ENCODE peak calls at places on chromosomes 2 and 18, in seven cellular contexts. One of them, this sample, is unnamed.

GRCh38 chr2:36445191-36445590 is 89.6 kb downstream of the CRIM1 start:
- DNase-seq in tibial artery: no peak
- DNase-seq in mucosa of gallbladder: no peak
- DNase-seq in IMR-90: no peak
- DNase-seq in H54: no peak
- DNase-seq in activated T-helper 1 cell treated with anti-CD3 and anti-CD28 coated beads, Interleukin-2, amount 50 U/mL, for 16 hours: no peak
- DNase-seq in NCI-H510A: no peak
- DNase-seq in this sample: no peak

GRCh38 chr2:206289391-206289790 is 14.9 kb downstream of the ZDBF2 start:
- DNase-seq in tibial artery: no peak
- DNase-seq in mucosa of gallbladder: no peak
- DNase-seq in IMR-90: no peak
- DNase-seq in H54: no peak
- DNase-seq in activated T-helper 1 cell treated with anti-CD3 and anti-CD28 coated beads, Interleukin-2, amount 50 U/mL, for 16 hours: no peak
- DNase-seq in NCI-H510A: no peak
- DNase-seq in this sample: no peak

GRCh38 chr2:40243581-40243980 is 208.3 kb downstream of the SLC8A1 start:
- DNase-seq in tibial artery: no peak
- DNase-seq in mucosa of gallbladder: no peak
- DNase-seq in IMR-90: peak; percentile 91
- DNase-seq in H54: no peak
- DNase-seq in activated T-helper 1 cell treated with anti-CD3 and anti-CD28 coated beads, Interleukin-2, amount 50 U/mL, for 16 hours: no peak
- DNase-seq in NCI-H510A: no peak
- DNase-seq in this sample: no peak

GRCh38 chr18:27005589-27005988 is 140.1 kb upstream of the AQP4 start:
- DNase-seq in tibial artery: no peak
- DNase-seq in mucosa of gallbladder: no peak
- DNase-seq in IMR-90: no peak
- DNase-seq in H54: no peak
- DNase-seq in activated T-helper 1 cell treated with anti-CD3 and anti-CD28 coated beads, Interleukin-2, amount 50 U/mL, for 16 hours: no peak
- DNase-seq in NCI-H510A: no peak
- DNase-seq in this sample: no peak

GRCh38 chr2:112923967-112924338 is 13.0 kb downstream of the IL37 start:
- DNase-seq in tibial artery: no peak
- DNase-seq in mucosa of gallbladder: no peak
- DNase-seq in IMR-90: no peak
- DNase-seq in H54: no peak
- DNase-seq in activated T-helper 1 cell treated with anti-CD3 and anti-CD28 coated beads, Interleukin-2, amount 50 U/mL, for 16 hours: no peak
- DNase-seq in NCI-H510A: no peak
- DNase-seq in this sample: no peak

GRCh38 chr2:4973973-4974372 is 718.2 kb upstream of the SOX11 start:
- DNase-seq in tibial artery: no peak
- DNase-seq in mucosa of gallbladder: no peak
- DNase-seq in IMR-90: no peak
- DNase-seq in H54: no peak
- DNase-seq in activated T-helper 1 cell treated with anti-CD3 and anti-CD28 coated beads, Interleukin-2, amount 50 U/mL, for 16 hours: no peak
- DNase-seq in NCI-H510A: no peak
- DNase-seq in this sample: no peak

GRCh38 chr2:47784349-47784851 is 1.5 kb downstream of the MSH6 start:
- DNase-seq in tibial artery: no peak
- DNase-seq in mucosa of gallbladder: no peak
- DNase-seq in IMR-90: peak; percentile 34
- DNase-seq in H54: no peak
- DNase-seq in activated T-helper 1 cell treated with anti-CD3 and anti-CD28 coated beads, Interleukin-2, amount 50 U/mL, for 16 hours: no peak
- DNase-seq in NCI-H510A: no peak
- DNase-seq in this sample: no peak

GRCh38 chr18:5984245-5984644 is 88.9 kb upstream of the TMEM200C start:
- DNase-seq in tibial artery: no peak
- DNase-seq in mucosa of gallbladder: no peak
- DNase-seq in IMR-90: no peak
- DNase-seq in H54: no peak
- DNase-seq in activated T-helper 1 cell treated with anti-CD3 and anti-CD28 coated beads, Interleukin-2, amount 50 U/mL, for 16 hours: no peak
- DNase-seq in NCI-H510A: no peak
- DNase-seq in this sample: no peak

GRCh38 chr2:198304859-198305258 is 500.5 kb downstream of the PLCL1 start:
- DNase-seq in tibial artery: no peak
- DNase-seq in mucosa of gallbladder: no peak
- DNase-seq in IMR-90: no peak
- DNase-seq in H54: no peak
- DNase-seq in activated T-helper 1 cell treated with anti-CD3 and anti-CD28 coated beads, Interleukin-2, amount 50 U/mL, for 16 hours: no peak
- DNase-seq in NCI-H510A: no peak
- DNase-seq in this sample: no peak

GRCh38 chr18:44740000-44740399 is 59.3 kb downstream of the SETBP1 start:
- DNase-seq in tibial artery: no peak
- DNase-seq in mucosa of gallbladder: peak; percentile 53
- DNase-seq in IMR-90: no peak
- DNase-seq in H54: no peak
- DNase-seq in activated T-helper 1 cell treated with anti-CD3 and anti-CD28 coated beads, Interleukin-2, amount 50 U/mL, for 16 hours: no peak
- DNase-seq in NCI-H510A: no peak
- DNase-seq in this sample: no peak

GRCh38 chr2:75772908-75773630 is 62.4 kb upstream of the GCFC2 start:
- DNase-seq in tibial artery: no peak
- DNase-seq in mucosa of gallbladder: no peak
- DNase-seq in IMR-90: no peak
- DNase-seq in H54: no peak
- DNase-seq in activated T-helper 1 cell treated with anti-CD3 and anti-CD28 coated beads, Interleukin-2, amount 50 U/mL, for 16 hours: no peak
- DNase-seq in NCI-H510A: no peak
- DNase-seq in this sample: no peak

GRCh38 chr2:20543579-20543887 is 96.7 kb downstream of the RHOB start:
- DNase-seq in tibial artery: no peak
- DNase-seq in mucosa of gallbladder: no peak
- DNase-seq in IMR-90: peak; percentile 18
- DNase-seq in H54: no peak
- DNase-seq in activated T-helper 1 cell treated with anti-CD3 and anti-CD28 coated beads, Interleukin-2, amount 50 U/mL, for 16 hours: no peak
- DNase-seq in NCI-H510A: no peak
- DNase-seq in this sample: no peak

GRCh38 chr2:5242751-5243150 is 449.4 kb upstream of the SOX11 start:
- DNase-seq in tibial artery: no peak
- DNase-seq in mucosa of gallbladder: no peak
- DNase-seq in IMR-90: no peak
- DNase-seq in H54: no peak
- DNase-seq in activated T-helper 1 cell treated with anti-CD3 and anti-CD28 coated beads, Interleukin-2, amount 50 U/mL, for 16 hours: no peak
- DNase-seq in NCI-H510A: no peak
- DNase-seq in this sample: no peak

GRCh38 chr18:3456686-3457069 is 6.7 kb downstream of the TGIF1 start:
- DNase-seq in tibial artery: no peak
- DNase-seq in mucosa of gallbladder: no peak
- DNase-seq in IMR-90: no peak
- DNase-seq in H54: no peak
- DNase-seq in activated T-helper 1 cell treated with anti-CD3 and anti-CD28 coated beads, Interleukin-2, amount 50 U/mL, for 16 hours: no peak
- DNase-seq in NCI-H510A: no peak
- DNase-seq in this sample: no peak

GRCh38 chr2:240593026-240593702 is 6.6 kb downstream of the CAPN10 start:
- DNase-seq in tibial artery: peak; percentile 42
- DNase-seq in mucosa of gallbladder: no peak
- DNase-seq in IMR-90: no peak
- DNase-seq in H54: no peak
- DNase-seq in activated T-helper 1 cell treated with anti-CD3 and anti-CD28 coated beads, Interleukin-2, amount 50 U/mL, for 16 hours: no peak
- DNase-seq in NCI-H510A: no peak
- DNase-seq in this sample: no peak

GRCh38 chr2:181988154-181988924 is 2.7 kb downstream of the PPP1R1C start:
- DNase-seq in tibial artery: no peak
- DNase-seq in mucosa of gallbladder: no peak
- DNase-seq in IMR-90: no peak
- DNase-seq in H54: no peak
- DNase-seq in activated T-helper 1 cell treated with anti-CD3 and anti-CD28 coated beads, Interleukin-2, amount 50 U/mL, for 16 hours: no peak
- DNase-seq in NCI-H510A: no peak
- DNase-seq in this sample: no peak

GRCh38 chr18:11871501-11871900 is 20.3 kb downstream of the CHMP1B start:
- DNase-seq in tibial artery: no peak
- DNase-seq in mucosa of gallbladder: no peak
- DNase-seq in IMR-90: no peak
- DNase-seq in H54: no peak
- DNase-seq in activated T-helper 1 cell treated with anti-CD3 and anti-CD28 coated beads, Interleukin-2, amount 50 U/mL, for 16 hours: no peak
- DNase-seq in NCI-H510A: no peak
- DNase-seq in this sample: no peak

GRCh38 chr2:161044095-161044874 is 115.9 kb upstream of the TANK start:
- DNase-seq in tibial artery: peak; percentile 69
- DNase-seq in mucosa of gallbladder: no peak
- DNase-seq in IMR-90: peak; percentile 73
- DNase-seq in H54: no peak
- DNase-seq in activated T-helper 1 cell treated with anti-CD3 and anti-CD28 coated beads, Interleukin-2, amount 50 U/mL, for 16 hours: no peak
- DNase-seq in NCI-H510A: no peak
- DNase-seq in this sample: no peak

GRCh38 chr2:160076935-160077334 is 14.5 kb upstream of the PLA2R1 start:
- DNase-seq in tibial artery: no peak
- DNase-seq in mucosa of gallbladder: no peak
- DNase-seq in IMR-90: no peak
- DNase-seq in H54: no peak
- DNase-seq in activated T-helper 1 cell treated with anti-CD3 and anti-CD28 coated beads, Interleukin-2, amount 50 U/mL, for 16 hours: no peak
- DNase-seq in NCI-H510A: no peak
- DNase-seq in this sample: no peak